ENCODE peak calls at places on chromosomes 4 and X, in six cellular contexts. I is cardiac muscle cell, M is KBM-7, G is kidney glomerular epithelial cell, H is Calu3, T is SHP77 treated with DMSO at 0.1 percent for 48 hours. A is an unnamed sample.

GRCh38 chrX:51955200-51955599 is 61.8 kb downstream of the MAGED1 start:
- DNase-seq in I (no peak), G (no peak), M (no peak), H (no peak), T (no peak), A (no peak)

GRCh38 chr4:113141901-113142346 is 92.5 kb downstream of the ANK2 start:
- DNase-seq in M (no peak), I (peak; percentile 66), G (peak; percentile 54), H (peak; percentile 27), T (peak; percentile 81), A (peak; percentile 48)

GRCh38 chrX:31331928-31332327 is 260.1 kb upstream of the FTHL17 start:
- DNase-seq in G (no peak), M (no peak), T (no peak), H (no peak), I (no peak), A (no peak)

GRCh38 chr4:162456106-162456505 is 292.3 kb upstream of the FSTL5 start:
- DNase-seq in H (no peak), I (no peak), T (no peak), M (no peak), G (peak; percentile 41), A (no peak)

GRCh38 chr4:87076690-87077358 is 142.0 kb downstream of the AFF1 start:
- DNase-seq in I (no peak), T (no peak), M (no peak), H (no peak), G (no peak), A (no peak)

GRCh38 chrX:135522132-135522530 is 1.7 kb downstream of the INTS6L start:
- DNase-seq in I (no peak), M (no peak), T (no peak), H (no peak), G (no peak), A (no peak)

GRCh38 chrX:15269120-15269519 is 763 bp downstream of the ASB9 start:
- DNase-seq in G (no peak), I (no peak), T (no peak), M (no peak), H (no peak), A (no peak)

GRCh38 chr4:123526511-123526910 is 129.9 kb downstream of the SPRY1 start:
- DNase-seq in H (no peak), M (no peak), G (no peak), T (no peak), I (no peak), A (no peak)

GRCh38 chr4:158018090-158018808 is 154.6 kb downstream of the GASK1B start:
- DNase-seq in M (peak; percentile 16), I (peak; percentile 38), T (no peak), H (no peak), G (no peak), A (no peak)

GRCh38 chrX:136268051-136269048 is 17.1 kb upstream of the MAP7D3 start:
- DNase-seq in I (peak; percentile 54), G (peak; percentile 44), H (peak; percentile 43), T (no peak), M (peak; percentile 60), A (no peak)

GRCh38 chrX:24777660-24778059 is 83.9 kb downstream of the POLA1 start:
- DNase-seq in I (no peak), G (no peak), M (peak; percentile 11), H (no peak), T (no peak), A (no peak)

GRCh38 chr4:13654158-13654797 is 26.8 kb upstream of the BOD1L1 start:
- DNase-seq in I (peak; percentile 77), M (peak; percentile 75), T (peak; percentile 8), G (peak; percentile 51), H (peak; percentile 82), A (no peak)

GRCh38 chrX:41737065-41737464 is 13.1 kb downstream of the GPR82 start:
- DNase-seq in H (no peak), I (no peak), T (no peak), G (no peak), M (peak; percentile 35), A (no peak)

GRCh38 chr4:87179751-87180150 is 40.7 kb downstream of the KLHL8 start:
- DNase-seq in T (no peak), H (no peak), M (no peak), G (no peak), I (peak; percentile 69), A (peak; percentile 7)

GRCh38 chrX:47648376-47648775 is 2.0 kb downstream of the ELK1 start:
- DNase-seq in T (no peak), G (no peak), I (peak; percentile 32), H (no peak), M (no peak), A (no peak)

GRCh38 chr4:70197842-70198241 is 2.3 kb downstream of the ODAM start:
- DNase-seq in I (peak; percentile 6), G (no peak), T (no peak), M (no peak), H (peak; percentile 61), A (no peak)

GRCh38 chr4:32400870-32401269 is 1680.7 kb downstream of the PCDH7 start:
- DNase-seq in M (no peak), H (no peak), T (no peak), G (no peak), I (no peak), A (no peak)

GRCh38 chr4:14749910-14750309 is 252.4 kb upstream of the CPEB2 start:
- DNase-seq in M (peak; percentile 9), G (peak; percentile 9), T (peak; percentile 0), I (peak; percentile 26), H (peak; percentile 7), A (no peak)

GRCh38 chrX:95382799-95383198 is 1301.8 kb upstream of the DIAPH2 start:
- DNase-seq in H (no peak), M (no peak), T (no peak), G (no peak), I (no peak), A (no peak)